ENCODE peak calls at places on chromosomes 7 and 10, in eight cellular contexts. One of them, this sample, is unnamed.

GRCh38 chr7:504221-505081 is 15.2 kb downstream of the PDGFA start:
- DNase-seq in spleen: peak
- DNase-seq in neural crest cell: no peak
- DNase-seq in GM10248: no peak
- DNase-seq in breast epithelium: no peak
- DNase-seq in brain microvascular endothelial cell: no peak
- DNase-seq in Calu3: no peak
- DNase-seq in CD8-positive, alpha-beta T cell: no peak
- DNase-seq in this sample: no peak

GRCh38 chr10:109922353-109922975 is 847 bp downstream of the XPNPEP1 start:
- DNase-seq in spleen: no peak
- DNase-seq in neural crest cell: no peak
- DNase-seq in GM10248: no peak
- DNase-seq in breast epithelium: no peak
- DNase-seq in brain microvascular endothelial cell: no peak
- DNase-seq in Calu3: no peak
- DNase-seq in CD8-positive, alpha-beta T cell: no peak
- DNase-seq in this sample: no peak

GRCh38 chr10:121654021-121654545 is 55.8 kb upstream of the FGFR2 start:
- DNase-seq in spleen: no peak
- DNase-seq in neural crest cell: no peak
- DNase-seq in GM10248: no peak
- DNase-seq in breast epithelium: no peak
- DNase-seq in brain microvascular endothelial cell: no peak
- DNase-seq in Calu3: no peak
- DNase-seq in CD8-positive, alpha-beta T cell: no peak
- DNase-seq in this sample: no peak

GRCh38 chr10:103885617-103886016 is 30.2 kb upstream of the SH3PXD2A start:
- DNase-seq in spleen: no peak
- DNase-seq in neural crest cell: no peak
- DNase-seq in GM10248: no peak
- DNase-seq in breast epithelium: no peak
- DNase-seq in brain microvascular endothelial cell: peak
- DNase-seq in Calu3: no peak
- DNase-seq in CD8-positive, alpha-beta T cell: no peak
- DNase-seq in this sample: no peak

GRCh38 chr10:274866-275265 is 139.6 kb downstream of the ZMYND11 start:
- DNase-seq in spleen: no peak
- DNase-seq in neural crest cell: no peak
- DNase-seq in GM10248: no peak
- DNase-seq in breast epithelium: no peak
- DNase-seq in brain microvascular endothelial cell: no peak
- DNase-seq in Calu3: no peak
- DNase-seq in CD8-positive, alpha-beta T cell: no peak
- DNase-seq in this sample: no peak

GRCh38 chr7:130888017-130888371 is 154.0 kb upstream of the KLF14 start:
- DNase-seq in spleen: no peak
- DNase-seq in neural crest cell: no peak
- DNase-seq in GM10248: no peak
- DNase-seq in breast epithelium: no peak
- DNase-seq in brain microvascular endothelial cell: no peak
- DNase-seq in Calu3: no peak
- DNase-seq in CD8-positive, alpha-beta T cell: no peak
- DNase-seq in this sample: no peak

GRCh38 chr10:5663692-5664427 is 2.5 kb downstream of the ASB13 start:
- DNase-seq in spleen: no peak
- DNase-seq in neural crest cell: no peak
- DNase-seq in GM10248: no peak
- DNase-seq in breast epithelium: no peak
- DNase-seq in brain microvascular endothelial cell: no peak
- DNase-seq in Calu3: peak
- DNase-seq in CD8-positive, alpha-beta T cell: peak
- DNase-seq in this sample: no peak

GRCh38 chr10:101330236-101331225 is 23.4 kb upstream of the BTRC start:
- DNase-seq in spleen: no peak
- DNase-seq in neural crest cell: no peak
- DNase-seq in GM10248: no peak
- DNase-seq in breast epithelium: no peak
- DNase-seq in brain microvascular endothelial cell: peak
- DNase-seq in Calu3: no peak
- DNase-seq in CD8-positive, alpha-beta T cell: no peak
- DNase-seq in this sample: no peak

GRCh38 chr7:110296321-110296720 is 794.6 kb upstream of the LRRN3 start:
- DNase-seq in spleen: no peak
- DNase-seq in neural crest cell: no peak
- DNase-seq in GM10248: no peak
- DNase-seq in breast epithelium: no peak
- DNase-seq in brain microvascular endothelial cell: no peak
- DNase-seq in Calu3: no peak
- DNase-seq in CD8-positive, alpha-beta T cell: no peak
- DNase-seq in this sample: no peak

GRCh38 chr7:88688222-88688621 is 71.3 kb upstream of the ZNF804B start:
- DNase-seq in spleen: no peak
- DNase-seq in neural crest cell: no peak
- DNase-seq in GM10248: no peak
- DNase-seq in breast epithelium: no peak
- DNase-seq in brain microvascular endothelial cell: no peak
- DNase-seq in Calu3: no peak
- DNase-seq in CD8-positive, alpha-beta T cell: no peak
- DNase-seq in this sample: no peak

GRCh38 chr7:2956076-2956475 is 87.6 kb downstream of the CARD11 start:
- DNase-seq in spleen: no peak
- DNase-seq in neural crest cell: no peak
- DNase-seq in GM10248: no peak
- DNase-seq in breast epithelium: peak
- DNase-seq in brain microvascular endothelial cell: no peak
- DNase-seq in Calu3: no peak
- DNase-seq in CD8-positive, alpha-beta T cell: peak
- DNase-seq in this sample: no peak
- TF ChIP-seq CTCF in spleen: no peak
- TF ChIP-seq CTCF in neural crest cell: no peak
- TF ChIP-seq CTCF in GM10248: no peak
- TF ChIP-seq CTCF in breast epithelium: no peak
- TF ChIP-seq CTCF in brain microvascular endothelial cell: no peak
- TF ChIP-seq CTCF in Calu3: no peak
- TF ChIP-seq CTCF in CD8-positive, alpha-beta T cell: no peak
- TF ChIP-seq CTCF in this sample: no peak

DNA sequence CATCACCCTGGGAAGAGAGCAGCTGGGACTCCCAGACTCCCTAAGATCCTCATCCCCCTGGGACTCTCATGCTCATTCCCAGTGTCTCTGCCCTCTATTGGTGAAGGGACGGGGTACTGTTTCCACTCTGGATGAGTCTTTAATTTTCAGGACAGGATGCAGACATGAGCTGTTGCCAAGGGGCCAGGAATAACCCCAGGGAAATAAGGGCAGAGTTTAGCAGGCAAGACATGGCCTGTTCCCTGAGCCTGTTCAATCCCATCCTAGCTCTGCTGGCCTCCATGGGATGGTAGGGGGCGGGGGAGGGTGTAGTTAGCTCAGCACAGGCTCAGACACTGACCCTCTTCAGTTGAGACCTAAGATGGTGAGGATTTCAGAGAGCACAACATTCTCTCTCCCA is 14.0 kb downstream of the C10orf105 start:
- DNase-seq in spleen: no peak
- DNase-seq in neural crest cell: no peak
- DNase-seq in GM10248: no peak
- DNase-seq in breast epithelium: no peak
- DNase-seq in brain microvascular endothelial cell: no peak
- DNase-seq in Calu3: no peak
- DNase-seq in CD8-positive, alpha-beta T cell: no peak
- DNase-seq in this sample: no peak
- TF ChIP-seq CTCF in spleen: no peak
- TF ChIP-seq CTCF in neural crest cell: no peak
- TF ChIP-seq CTCF in GM10248: no peak
- TF ChIP-seq CTCF in breast epithelium: no peak
- TF ChIP-seq CTCF in brain microvascular endothelial cell: no peak
- TF ChIP-seq CTCF in Calu3: no peak
- TF ChIP-seq CTCF in CD8-positive, alpha-beta T cell: no peak
- TF ChIP-seq CTCF in this sample: no peak

GRCh38 chr7:41336455-41336952 is 366.4 kb downstream of the INHBA start:
- DNase-seq in spleen: no peak
- DNase-seq in neural crest cell: no peak
- DNase-seq in GM10248: no peak
- DNase-seq in breast epithelium: no peak
- DNase-seq in brain microvascular endothelial cell: no peak
- DNase-seq in Calu3: no peak
- DNase-seq in CD8-positive, alpha-beta T cell: no peak
- DNase-seq in this sample: no peak
- TF ChIP-seq CTCF in spleen: no peak
- TF ChIP-seq CTCF in neural crest cell: no peak
- TF ChIP-seq CTCF in GM10248: no peak
- TF ChIP-seq CTCF in breast epithelium: no peak
- TF ChIP-seq CTCF in brain microvascular endothelial cell: no peak
- TF ChIP-seq CTCF in Calu3: no peak
- TF ChIP-seq CTCF in CD8-positive, alpha-beta T cell: no peak
- TF ChIP-seq CTCF in this sample: no peak

GRCh38 chr7:75881436-75882095 is 2.7 kb downstream of the RHBDD2 start:
- DNase-seq in spleen: no peak
- DNase-seq in neural crest cell: no peak
- DNase-seq in GM10248: no peak
- DNase-seq in breast epithelium: no peak
- DNase-seq in brain microvascular endothelial cell: no peak
- DNase-seq in Calu3: no peak
- DNase-seq in CD8-positive, alpha-beta T cell: no peak
- DNase-seq in this sample: no peak
- TF ChIP-seq CTCF in spleen: no peak
- TF ChIP-seq CTCF in neural crest cell: no peak
- TF ChIP-seq CTCF in GM10248: no peak
- TF ChIP-seq CTCF in breast epithelium: no peak
- TF ChIP-seq CTCF in brain microvascular endothelial cell: peak
- TF ChIP-seq CTCF in Calu3: no peak
- TF ChIP-seq CTCF in CD8-positive, alpha-beta T cell: no peak
- TF ChIP-seq CTCF in this sample: no peak

GRCh38 chr7:105580022-105580740 is 1.1 kb downstream of the EFCAB10 start:
- DNase-seq in spleen: no peak
- DNase-seq in neural crest cell: no peak
- DNase-seq in GM10248: no peak
- DNase-seq in breast epithelium: no peak
- DNase-seq in brain microvascular endothelial cell: no peak
- DNase-seq in Calu3: no peak
- DNase-seq in CD8-positive, alpha-beta T cell: no peak
- DNase-seq in this sample: no peak
- TF ChIP-seq CTCF in spleen: no peak
- TF ChIP-seq CTCF in neural crest cell: no peak
- TF ChIP-seq CTCF in GM10248: no peak
- TF ChIP-seq CTCF in breast epithelium: no peak
- TF ChIP-seq CTCF in brain microvascular endothelial cell: peak
- TF ChIP-seq CTCF in Calu3: no peak
- TF ChIP-seq CTCF in CD8-positive, alpha-beta T cell: no peak
- TF ChIP-seq CTCF in this sample: no peak

GRCh38 chr7:4739528-4739992 is 35.9 kb upstream of the AP5Z1 start:
- DNase-seq in spleen: no peak
- DNase-seq in neural crest cell: no peak
- DNase-seq in GM10248: no peak
- DNase-seq in breast epithelium: no peak
- DNase-seq in brain microvascular endothelial cell: peak
- DNase-seq in Calu3: no peak
- DNase-seq in CD8-positive, alpha-beta T cell: no peak
- DNase-seq in this sample: no peak
- TF ChIP-seq CTCF in spleen: no peak
- TF ChIP-seq CTCF in neural crest cell: peak
- TF ChIP-seq CTCF in GM10248: no peak
- TF ChIP-seq CTCF in breast epithelium: no peak
- TF ChIP-seq CTCF in brain microvascular endothelial cell: peak
- TF ChIP-seq CTCF in Calu3: no peak
- TF ChIP-seq CTCF in CD8-positive, alpha-beta T cell: no peak
- TF ChIP-seq CTCF in this sample: no peak

This sample was measured in mesothelial cell of epicardium.